ENCODE peak calls at places on chromosomes 11 and 22, in nine cellular contexts. One of them, this sample, is unnamed.

GRCh38 chr11:77506857-77507256 is 33.0 kb upstream of the PAK1 start:
- DNase-seq in M059J: peak
- DNase-seq in EL: peak
- DNase-seq in mucosa of descending colon: peak
- DNase-seq in H54: no peak
- DNase-seq in lower leg skin: no peak
- DNase-seq in NCI-H1092: no peak
- DNase-seq in IMR-90: no peak
- DNase-seq in RKO: no peak
- DNase-seq in this sample: peak

GRCh38 chr11:62001450-62002178 is 34.2 kb upstream of the FTH1 start:
- DNase-seq in IMR-90: no peak
- DNase-seq in mucosa of descending colon: peak
- DNase-seq in H54: no peak
- DNase-seq in RKO: no peak
- DNase-seq in M059J: no peak
- DNase-seq in NCI-H1092: peak
- DNase-seq in lower leg skin: no peak
- DNase-seq in EL: no peak
- DNase-seq in this sample: no peak

GRCh38 chr22:17077255-17077654 is 7.5 kb upstream of the IL17RA start:
- DNase-seq in EL: peak
- DNase-seq in M059J: peak
- DNase-seq in lower leg skin: no peak
- DNase-seq in RKO: no peak
- DNase-seq in NCI-H1092: no peak
- DNase-seq in H54: no peak
- DNase-seq in mucosa of descending colon: no peak
- DNase-seq in IMR-90: peak
- DNase-seq in this sample: no peak

GRCh38 chr11:65489706-65490310 is 9.0 kb upstream of the MALAT1 start:
- DNase-seq in EL: peak
- DNase-seq in RKO: no peak
- DNase-seq in M059J: peak
- DNase-seq in H54: no peak
- DNase-seq in lower leg skin: peak
- DNase-seq in mucosa of descending colon: peak
- DNase-seq in NCI-H1092: no peak
- DNase-seq in IMR-90: no peak
- DNase-seq in this sample: peak

GRCh38 chr11:67440229-67441081 is 2.8 kb downstream of the CORO1B start:
- DNase-seq in NCI-H1092: no peak
- DNase-seq in M059J: no peak
- DNase-seq in RKO: no peak
- DNase-seq in IMR-90: no peak
- DNase-seq in mucosa of descending colon: no peak
- DNase-seq in EL: no peak
- DNase-seq in H54: no peak
- DNase-seq in lower leg skin: no peak
- DNase-seq in this sample: no peak

GRCh38 chr22:35560824-35561223 is 20.2 kb downstream of the RASD2 start:
- DNase-seq in mucosa of descending colon: no peak
- DNase-seq in lower leg skin: no peak
- DNase-seq in EL: no peak
- DNase-seq in M059J: no peak
- DNase-seq in IMR-90: no peak
- DNase-seq in RKO: no peak
- DNase-seq in H54: no peak
- DNase-seq in NCI-H1092: no peak
- DNase-seq in this sample: no peak

GRCh38 chr11:104907521-104908185 is 9.4 kb upstream of the CASP12 start:
- DNase-seq in lower leg skin: no peak
- DNase-seq in IMR-90: peak
- DNase-seq in NCI-H1092: no peak
- DNase-seq in mucosa of descending colon: no peak
- DNase-seq in M059J: no peak
- DNase-seq in H54: no peak
- DNase-seq in RKO: no peak
- DNase-seq in EL: peak
- DNase-seq in this sample: no peak

GRCh38 chr22:36325163-36326031 is 62.4 kb downstream of the MYH9 start:
- DNase-seq in H54: no peak
- DNase-seq in RKO: no peak
- DNase-seq in NCI-H1092: no peak
- DNase-seq in lower leg skin: peak
- DNase-seq in IMR-90: peak
- DNase-seq in EL: peak
- DNase-seq in M059J: peak
- DNase-seq in mucosa of descending colon: peak
- DNase-seq in this sample: peak

GRCh38 chr11:12287374-12288211 is 89.8 kb upstream of the PARVA start:
- DNase-seq in mucosa of descending colon: no peak
- DNase-seq in EL: peak
- DNase-seq in M059J: peak
- DNase-seq in NCI-H1092: peak
- DNase-seq in RKO: peak
- DNase-seq in lower leg skin: peak
- DNase-seq in IMR-90: peak
- DNase-seq in H54: peak
- DNase-seq in this sample: peak

GRCh38 chr11:46332568-46333128 is 14.6 kb upstream of the DGKZ start:
- DNase-seq in RKO: no peak
- DNase-seq in mucosa of descending colon: no peak
- DNase-seq in lower leg skin: no peak
- DNase-seq in M059J: no peak
- DNase-seq in NCI-H1092: no peak
- DNase-seq in H54: no peak
- DNase-seq in IMR-90: no peak
- DNase-seq in EL: no peak
- DNase-seq in this sample: no peak

GRCh38 chr11:85464283-85464682 is 162.9 kb downstream of the DLG2 start:
- DNase-seq in H54: no peak
- DNase-seq in IMR-90: no peak
- DNase-seq in EL: no peak
- DNase-seq in M059J: no peak
- DNase-seq in lower leg skin: no peak
- DNase-seq in RKO: peak
- DNase-seq in mucosa of descending colon: no peak
- DNase-seq in NCI-H1092: no peak
- DNase-seq in this sample: no peak

GRCh38 chr11:2582436-2582931 is 117.3 kb downstream of the KCNQ1OT1 start:
- DNase-seq in RKO: no peak
- DNase-seq in mucosa of descending colon: no peak
- DNase-seq in EL: no peak
- DNase-seq in H54: no peak
- DNase-seq in M059J: no peak
- DNase-seq in IMR-90: no peak
- DNase-seq in lower leg skin: peak
- DNase-seq in NCI-H1092: no peak
- DNase-seq in this sample: no peak

GRCh38 chr11:75553182-75553581 is 8.9 kb upstream of the SERPINH1 start:
- DNase-seq in NCI-H1092: no peak
- DNase-seq in lower leg skin: no peak
- DNase-seq in mucosa of descending colon: no peak
- DNase-seq in M059J: no peak
- DNase-seq in IMR-90: no peak
- DNase-seq in H54: no peak
- DNase-seq in RKO: no peak
- DNase-seq in EL: no peak
- DNase-seq in this sample: no peak

GRCh38 chr11:120883404-120884135 is 140.3 kb upstream of the TBCEL start:
- DNase-seq in M059J: peak
- DNase-seq in NCI-H1092: peak
- DNase-seq in IMR-90: peak
- DNase-seq in RKO: peak
- DNase-seq in H54: no peak
- DNase-seq in lower leg skin: no peak
- DNase-seq in mucosa of descending colon: no peak
- DNase-seq in EL: peak
- DNase-seq in this sample: peak

GRCh38 chr11:11027271-11027670 is 169.4 kb upstream of the ZBED5 start:
- DNase-seq in mucosa of descending colon: no peak
- DNase-seq in EL: peak
- DNase-seq in RKO: peak
- DNase-seq in M059J: peak
- DNase-seq in NCI-H1092: no peak
- DNase-seq in lower leg skin: no peak
- DNase-seq in IMR-90: peak
- DNase-seq in H54: peak
- DNase-seq in this sample: no peak

GRCh38 chr11:73218106-73218829 is at the start of gene P2RY2:
- DNase-seq in RKO: peak
- DNase-seq in H54: no peak
- DNase-seq in NCI-H1092: no peak
- DNase-seq in EL: peak
- DNase-seq in IMR-90: no peak
- DNase-seq in mucosa of descending colon: peak
- DNase-seq in M059J: peak
- DNase-seq in lower leg skin: peak
- DNase-seq in this sample: peak

GRCh38 chr22:45284705-45285305 is at the start of gene UPK3A:
- DNase-seq in RKO: no peak
- DNase-seq in H54: no peak
- DNase-seq in mucosa of descending colon: peak
- DNase-seq in IMR-90: no peak
- DNase-seq in NCI-H1092: no peak
- DNase-seq in lower leg skin: no peak
- DNase-seq in EL: no peak
- DNase-seq in M059J: peak
- DNase-seq in this sample: peak

GRCh38 chr11:40867991-40868685 is 591.3 kb downstream of the LRRC4C start:
- DNase-seq in M059J: no peak
- DNase-seq in NCI-H1092: no peak
- DNase-seq in IMR-90: no peak
- DNase-seq in EL: no peak
- DNase-seq in H54: no peak
- DNase-seq in mucosa of descending colon: no peak
- DNase-seq in lower leg skin: no peak
- DNase-seq in RKO: no peak
- DNase-seq in this sample: no peak

GRCh38 chr22:28855355-28856094 is 27.8 kb upstream of the ZNRF3 start:
- DNase-seq in IMR-90: peak
- DNase-seq in M059J: peak
- DNase-seq in mucosa of descending colon: peak
- DNase-seq in H54: peak
- DNase-seq in lower leg skin: no peak
- DNase-seq in NCI-H1092: peak
- DNase-seq in RKO: peak
- DNase-seq in EL: peak
- DNase-seq in this sample: peak

GRCh38 chr11:75667268-75667830 is 1.5 kb downstream of the MAP6 start:
- DNase-seq in NCI-H1092: peak
- DNase-seq in mucosa of descending colon: peak
- DNase-seq in IMR-90: no peak
- DNase-seq in EL: peak
- DNase-seq in lower leg skin: no peak
- DNase-seq in M059J: peak
- DNase-seq in H54: peak
- DNase-seq in RKO: no peak
- DNase-seq in this sample: no peak

GRCh38 chr11:104337273-104337672 is 173.3 kb upstream of the PDGFD start:
- DNase-seq in M059J: peak
- DNase-seq in IMR-90: no peak
- DNase-seq in RKO: no peak
- DNase-seq in NCI-H1092: no peak
- DNase-seq in EL: no peak
- DNase-seq in mucosa of descending colon: no peak
- DNase-seq in lower leg skin: no peak
- DNase-seq in H54: no peak
- DNase-seq in this sample: no peak

GRCh38 chr11:134498326-134499139 is 86.5 kb upstream of the B3GAT1 start:
- DNase-seq in NCI-H1092: peak
- DNase-seq in RKO: no peak
- DNase-seq in mucosa of descending colon: no peak
- DNase-seq in EL: no peak
- DNase-seq in H54: no peak
- DNase-seq in lower leg skin: peak
- DNase-seq in IMR-90: no peak
- DNase-seq in M059J: no peak
- DNase-seq in this sample: no peak

GRCh38 chr22:46099740-46100139 is 50.6 kb upstream of the PPARA start:
- DNase-seq in EL: no peak
- DNase-seq in RKO: no peak
- DNase-seq in lower leg skin: no peak
- DNase-seq in H54: no peak
- DNase-seq in NCI-H1092: no peak
- DNase-seq in mucosa of descending colon: no peak
- DNase-seq in IMR-90: no peak
- DNase-seq in M059J: no peak
- DNase-seq in this sample: no peak

GRCh38 chr11:13970986-13971385 is 8.5 kb downstream of the SPON1 start:
- DNase-seq in RKO: peak
- DNase-seq in mucosa of descending colon: peak
- DNase-seq in lower leg skin: no peak
- DNase-seq in M059J: peak
- DNase-seq in NCI-H1092: peak
- DNase-seq in IMR-90: no peak
- DNase-seq in H54: peak
- DNase-seq in EL: peak
- DNase-seq in this sample: no peak

GRCh38 chr11:69703711-69704507 is at the start of gene FGF19:
- DNase-seq in mucosa of descending colon: no peak
- DNase-seq in RKO: no peak
- DNase-seq in M059J: no peak
- DNase-seq in EL: no peak
- DNase-seq in lower leg skin: no peak
- DNase-seq in IMR-90: no peak
- DNase-seq in NCI-H1092: no peak
- DNase-seq in H54: no peak
- DNase-seq in this sample: no peak

GRCh38 chr22:36839356-36840073 is 21.3 kb upstream of the NCF4 start:
- DNase-seq in H54: peak
- DNase-seq in mucosa of descending colon: no peak
- DNase-seq in NCI-H1092: no peak
- DNase-seq in IMR-90: peak
- DNase-seq in EL: peak
- DNase-seq in M059J: peak
- DNase-seq in lower leg skin: no peak
- DNase-seq in RKO: no peak
- DNase-seq in this sample: no peak

GRCh38 chr11:2202900-2203439 is 31.4 kb upstream of the TH start:
- DNase-seq in lower leg skin: peak
- DNase-seq in H54: no peak
- DNase-seq in RKO: no peak
- DNase-seq in M059J: no peak
- DNase-seq in NCI-H1092: no peak
- DNase-seq in mucosa of descending colon: no peak
- DNase-seq in EL: no peak
- DNase-seq in IMR-90: no peak
- DNase-seq in this sample: no peak

GRCh38 chr11:100308202-100308601 is 378.9 kb upstream of the ARHGAP42 start:
- DNase-seq in mucosa of descending colon: no peak
- DNase-seq in M059J: no peak
- DNase-seq in IMR-90: no peak
- DNase-seq in RKO: no peak
- DNase-seq in lower leg skin: no peak
- DNase-seq in EL: no peak
- DNase-seq in NCI-H1092: no peak
- DNase-seq in H54: no peak
- DNase-seq in this sample: no peak

GRCh38 chr22:40058265-40058664 is 63.5 kb downstream of the FAM83F start:
- DNase-seq in H54: no peak
- DNase-seq in EL: no peak
- DNase-seq in IMR-90: no peak
- DNase-seq in mucosa of descending colon: no peak
- DNase-seq in M059J: no peak
- DNase-seq in lower leg skin: no peak
- DNase-seq in RKO: no peak
- DNase-seq in NCI-H1092: no peak
- DNase-seq in this sample: peak

This sample was measured in endothelial cell of umbilical vein.